ENCODE peak calls at places on chromosome 21, in four cellular contexts. O is A549, S is K562, W is GM12878. B is an unnamed sample.

GRCh38 chr21:21163904-21164303 is 165.7 kb downstream of the NCAM2 start:
- DNase-seq in S (peak), O (peak), W (no peak), B (peak)

GRCh38 chr21:15943009-15943666 is 213.4 kb downstream of the USP25 start:
- DNase-seq in S (no peak), W (no peak), O (peak), B (peak)

GRCh38 chr21:43196789-43197188 is 28.0 kb downstream of the CRYAA start:
- DNase-seq in W (no peak), O (no peak), S (no peak), B (no peak)

GRCh38 chr21:25862596-25862995 is 127.8 kb downstream of the GABPA start:
- DNase-seq in O (peak), S (peak), W (no peak), B (peak)

GRCh38 chr21:25889996-25890395 is 155.2 kb downstream of the GABPA start:
- DNase-seq in S (no peak), O (no peak), W (no peak), B (no peak)

GRCh38 chr21:36699546-36700294 is 805 bp downstream of the SIM2 start:
- DNase-seq in S (no peak), O (no peak), W (no peak), B (no peak)

GRCh38 chr21:29558331-29558730 is 259.6 kb downstream of the BACH1 start:
- DNase-seq in O (no peak), W (no peak), S (no peak), B (no peak)

GRCh38 chr21:25402134-25402957 is 204.9 kb downstream of the MRPL39 start:
- DNase-seq in W (no peak), O (no peak), S (no peak), B (no peak)

GRCh38 chr21:33762798-33763572 is 120.7 kb downstream of the ITSN1 start:
- DNase-seq in O (no peak), W (no peak), S (no peak), B (no peak)

GRCh38 chr21:37223804-37224345 is 43.3 kb downstream of the VPS26C start:
- DNase-seq in W (no peak), O (no peak), S (no peak), B (no peak)

GRCh38 chr21:26965567-26966359 is 1.1 kb downstream of the ADAMTS5 start:
- DNase-seq in S (no peak), W (no peak), O (no peak), B (no peak)

GRCh38 chr21:31220567-31220966 is 123.5 kb downstream of the TIAM1 start:
- DNase-seq in O (no peak), W (no peak), S (no peak), B (peak)

DNA sequence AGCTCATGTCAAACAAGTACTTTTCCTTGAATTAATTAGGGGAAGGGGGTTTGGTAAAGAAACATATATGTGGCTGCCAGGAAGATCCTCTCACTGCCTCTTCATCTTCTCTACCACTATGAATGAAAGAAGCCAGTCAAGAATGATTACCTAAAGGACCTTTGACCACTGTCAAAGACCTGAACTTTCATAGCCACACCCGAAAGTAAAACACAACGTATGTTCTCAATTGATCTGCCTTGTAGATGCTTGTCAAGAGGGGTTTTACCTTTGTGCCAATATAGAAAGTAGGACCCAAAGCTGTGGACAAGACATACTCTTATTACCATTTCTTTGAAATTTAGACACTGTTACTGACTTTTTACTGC is 71.7 kb upstream of the HSPA13 start:
- DNase-seq in O (no peak), S (peak), W (peak), B (no peak)
- TF ChIP-seq CHD4 in O (no peak), S (no peak), W (no peak), B (no peak)

GRCh38 chr21:28253378-28253777 is 739.3 kb downstream of the LTN1 start:
- DNase-seq in S (no peak), W (no peak), O (no peak), B (no peak)
- TF ChIP-seq CHD4 in S (no peak), W (no peak), O (no peak), B (no peak)

GRCh38 chr21:46113497-46114176 is 15.7 kb downstream of the COL6A2 start:
- DNase-seq in O (no peak), S (no peak), W (no peak), B (no peak)

GRCh38 chr21:46116846-46117585 is 19.1 kb downstream of the COL6A2 start:
- DNase-seq in S (no peak), W (no peak), O (no peak), B (no peak)

GRCh38 chr21:46114963-46115362 is 17.1 kb downstream of the COL6A2 start:
- DNase-seq in S (no peak), O (no peak), W (no peak), B (no peak)

GRCh38 chr21:46116189-46116845 is 18.4 kb downstream of the COL6A2 start:
- DNase-seq in O (no peak), W (no peak), S (no peak), B (no peak)

GRCh38 chr21:46115441-46116188 is 17.7 kb downstream of the COL6A2 start:
- DNase-seq in O (no peak), W (no peak), S (no peak), B (no peak)
- TF ChIP-seq CHD4 in O (no peak), W (no peak), S (no peak), B (no peak)

GRCh38 chr21:42153746-42154145 is 65.2 kb upstream of the ABCG1 start:
- DNase-seq in W (no peak), S (no peak), O (no peak), B (no peak)
- TF ChIP-seq CHD4 in W (no peak), S (no peak), O (no peak), B (no peak)

DNA sequence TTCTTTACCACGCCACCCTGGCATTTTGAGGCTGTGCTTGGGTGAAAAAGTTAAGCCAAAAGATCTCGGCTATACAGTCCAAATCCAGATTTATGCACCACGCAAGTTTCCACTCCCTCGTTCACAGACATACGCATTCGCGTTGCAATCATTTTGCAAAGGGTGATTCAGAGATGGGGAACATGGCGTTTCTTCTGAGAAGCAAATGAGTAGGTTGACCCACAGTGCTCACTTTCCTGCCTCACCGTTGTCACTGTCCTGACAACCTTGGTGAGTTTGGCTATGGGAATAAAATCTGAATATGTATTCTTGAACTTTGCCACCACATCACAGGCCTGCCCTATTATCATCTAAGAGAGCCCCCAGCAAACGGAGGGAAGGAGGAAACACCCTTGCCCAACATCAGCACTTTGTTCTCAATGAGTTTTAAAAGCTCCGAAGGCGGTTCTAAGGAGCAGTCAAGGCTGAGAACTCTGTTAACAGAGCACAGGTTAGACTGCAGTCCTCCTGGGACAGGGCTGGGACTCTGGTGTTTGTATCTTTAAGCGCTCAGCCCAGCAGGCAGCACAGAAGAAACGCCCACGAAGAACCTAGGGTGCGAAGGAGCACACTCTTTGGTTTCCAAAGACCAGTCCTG is 86.4 kb downstream of the RUNX1 start:
- DNase-seq in S (no peak), W (no peak), O (no peak), B (no peak)
- TF ChIP-seq CHD4 in S (no peak), W (no peak), O (no peak), B (no peak)

GRCh38 chr21:17613242-17613676 is 558 bp upstream of the BTG3 start:
- DNase-seq in O (peak), S (no peak), W (no peak), B (no peak)
- TF ChIP-seq CHD4 in O (no peak), S (no peak), W (no peak), B (peak)

GRCh38 chr21:38955495-38955894 is 149.8 kb downstream of the ETS2 start:
- DNase-seq in W (no peak), O (no peak), S (no peak), B (no peak)
- TF ChIP-seq CHD4 in W (no peak), O (no peak), S (no peak), B (no peak)

GRCh38 chr21:44759628-44760285 is 41.9 kb downstream of the UBE2G2 start:
- DNase-seq in W (no peak), S (no peak), O (no peak), B (no peak)

GRCh38 chr21:44758141-44758561 is 43.5 kb downstream of the UBE2G2 start:
- DNase-seq in S (no peak), W (no peak), O (no peak), B (no peak)

GRCh38 chr21:44756416-44757185 is 45.0 kb downstream of the UBE2G2 start:
- DNase-seq in W (no peak), O (no peak), S (no peak), B (no peak)

GRCh38 chr21:44758781-44759627 is 42.6 kb downstream of the UBE2G2 start:
- DNase-seq in O (no peak), W (no peak), S (no peak), B (no peak)

GRCh38 chr21:44757731-44758130 is 43.9 kb downstream of the UBE2G2 start:
- DNase-seq in O (no peak), W (no peak), S (no peak), B (no peak)
- TF ChIP-seq CHD4 in O (no peak), W (no peak), S (no peak), B (no peak)